ENCODE peak calls at places on chromosomes 6 and 20, in seven cellular contexts. J, Z, W, X, H, N and C are unnamed samples.

GRCh38 chr20:37361336-37361735 is 15.4 kb downstream of the SRC start:
- DNase-seq in H (no peak), J (no peak), N (no peak), Z (no peak), W (no peak), X (no peak), C (no peak)

GRCh38 chr20:32482251-32483220 is 102.6 kb downstream of the NOL4L start:
- DNase-seq in X (peak; percentile 19), Z (no peak), H (peak; percentile 94), J (peak; percentile 13), W (no peak), N (no peak), C (no peak)

GRCh38 chr20:47784599-47785320 is 521 bp downstream of the SULF2 start:
- DNase-seq in Z (no peak), J (no peak), W (no peak), H (peak; percentile 82), X (no peak), N (peak; percentile 66), C (no peak)

GRCh38 chr6:7953753-7954152 is 43.2 kb upstream of the TXNDC5 start:
- DNase-seq in W (no peak), N (no peak), H (no peak), Z (no peak), J (no peak), X (no peak), C (no peak)

GRCh38 chr6:87827291-87827690 is 125.3 kb upstream of the AKIRIN2 start:
- DNase-seq in W (no peak), J (no peak), Z (no peak), N (no peak), X (no peak), H (no peak), C (no peak)

GRCh38 chr6:38713812-38714211 is 1.3 kb upstream of the DNAH8 start:
- DNase-seq in Z (no peak), W (peak; percentile 14), N (no peak), J (peak; percentile 4), X (peak; percentile 17), H (no peak), C (no peak)

GRCh38 chr20:44495802-44496481 is 20.3 kb downstream of the TTPAL start:
- DNase-seq in X (no peak), Z (no peak), W (no peak), H (no peak), J (no peak), N (no peak), C (no peak)

GRCh38 chr20:35992713-35993335 is 24.4 kb downstream of the CNBD2 start:
- DNase-seq in J (peak; percentile 31), Z (peak; percentile 42), N (peak; percentile 68), X (no peak), W (peak; percentile 3), H (no peak), C (no peak)

GRCh38 chr20:31566658-31567379 is 38.3 kb upstream of the ID1 start:
- DNase-seq in J (no peak), Z (peak; percentile 66), N (no peak), X (no peak), H (no peak), W (no peak), C (no peak)

GRCh38 chr6:13415276-13415675 is 72.1 kb downstream of the GFOD1 start:
- DNase-seq in J (no peak), Z (no peak), W (no peak), H (no peak), X (no peak), N (no peak), C (no peak)

GRCh38 chr6:89364586-89364985 is 12.1 kb upstream of the UBE2J1 start:
- DNase-seq in H (no peak), N (no peak), J (no peak), X (no peak), W (no peak), Z (no peak), C (no peak)

GRCh38 chr6:854405-855073 is 161.6 kb upstream of the EXOC2 start:
- DNase-seq in Z (no peak), W (no peak), X (no peak), N (no peak), J (no peak), H (no peak), C (no peak)

GRCh38 chr6:7424967-7425807 is 35.6 kb downstream of the RIOK1 start:
- DNase-seq in H (no peak), X (no peak), Z (no peak), N (no peak), W (no peak), J (no peak), C (no peak)

GRCh38 chr6:144879436-144879835 is 594.3 kb downstream of the UTRN start:
- DNase-seq in J (no peak), Z (no peak), X (no peak), N (no peak), H (no peak), W (no peak), C (no peak)

GRCh38 chr20:17624551-17625245 is 54.8 kb downstream of the DSTN start:
- DNase-seq in W (no peak), J (no peak), N (no peak), X (no peak), Z (no peak), H (peak; percentile 39), C (no peak)

GRCh38 chr6:147618927-147619326 is 110.4 kb downstream of the SAMD5 start:
- DNase-seq in J (no peak), H (peak; percentile 48), N (no peak), Z (no peak), X (no peak), W (no peak), C (no peak)

GRCh38 chr6:15352884-15353283 is 107.0 kb downstream of the JARID2 start:
- DNase-seq in W (no peak), N (no peak), J (no peak), H (no peak), X (no peak), Z (no peak), C (no peak)

GRCh38 chr6:109296305-109296915 is 85.9 kb downstream of the CD164 start:
- DNase-seq in X (no peak), H (no peak), Z (peak; percentile 64), J (no peak), W (no peak), N (no peak), C (no peak)

GRCh38 chr6:43910149-43910637 is 140.2 kb downstream of the VEGFA start:
- DNase-seq in J (no peak), W (no peak), N (no peak), X (no peak), H (no peak), Z (no peak), C (no peak)

GRCh38 chr20:63706852-63707557 is 771 bp downstream of the ARFRP1 start:
- DNase-seq in Z (no peak), X (peak; percentile 43), J (peak; percentile 54), N (peak; percentile 68), W (no peak), H (peak; percentile 85), C (no peak)